ENCODE peak calls at places on chromosomes 3 and 15, in seven cellular contexts. Q is tibial nerve, A is esophagus muscularis mucosa, W is HCT116, L is GM12892, P is endothelial cell of umbilical vein, K is transverse colon. N is an unnamed sample.
A peak's percentile ranks its signal among the peaks of the same experiment; 100 is the strongest.

GRCh38 chr15:51312754-51313390 is 25.5 kb downstream of the CYP19A1 start:
- DNase-seq in Q (no peak), A (no peak), W (peak; percentile 29), L (no peak), P (no peak), K (no peak), N (no peak)

GRCh38 chr3:134883697-134884385 is 88.8 kb downstream of the EPHB1 start:
- DNase-seq in Q (no peak), A (no peak), W (no peak), L (no peak), P (no peak), K (no peak), N (no peak)

GRCh38 chr3:138863776-138864113 is 29.0 kb upstream of the PIK3CB start:
- DNase-seq in Q (no peak), A (no peak), W (no peak), L (no peak), P (no peak), K (no peak), N (no peak)

GRCh38 chr3:66485291-66485968 is 15.4 kb downstream of the LRIG1 start:
- DNase-seq in Q (no peak), A (no peak), W (no peak), L (no peak), P (no peak), K (no peak), N (no peak)

GRCh38 chr3:108877906-108878305 is 55.3 kb downstream of the TRAT1 start:
- DNase-seq in Q (no peak), A (no peak), W (no peak), L (no peak), P (no peak), K (no peak), N (no peak)

GRCh38 chr15:65421360-65422215 is 1.2 kb downstream of the IGDCC4 start:
- DNase-seq in Q (no peak), A (no peak), W (no peak), L (peak; percentile 49), P (no peak), K (peak; percentile 19), N (no peak)

GRCh38 chr3:32613183-32613582 is 42.5 kb upstream of the DYNC1LI1 start:
- DNase-seq in Q (no peak), A (peak; percentile 8), W (no peak), L (no peak), P (no peak), K (no peak), N (no peak)

GRCh38 chr3:147943265-147943945 is 534.2 kb downstream of the ZIC1 start:
- DNase-seq in Q (no peak), A (no peak), W (peak; percentile 47), L (no peak), P (peak; percentile 85), K (no peak), N (peak; percentile 30)

GRCh38 chr3:187046033-187046432 is 93.3 kb downstream of the RPL39L start:
- DNase-seq in Q (no peak), A (no peak), W (no peak), L (no peak), P (no peak), K (no peak), N (no peak)

GRCh38 chr3:18499256-18499655 is 74.1 kb upstream of the SATB1 start:
- DNase-seq in Q (no peak), A (no peak), W (no peak), L (no peak), P (no peak), K (no peak), N (no peak)

GRCh38 chr3:194632211-194632982 is 822 bp downstream of the TMEM44 start:
- DNase-seq in Q (no peak), A (no peak), W (no peak), L (no peak), P (peak; percentile 26), K (peak; percentile 73), N (peak; percentile 49)

GRCh38 chr3:36909181-36909580 is 35.7 kb downstream of the TRANK1 start:
- DNase-seq in Q (no peak), A (no peak), W (no peak), L (no peak), P (no peak), K (no peak), N (no peak)

GRCh38 chr3:36908647-36909180 is 36.1 kb downstream of the TRANK1 start:
- DNase-seq in Q (no peak), A (no peak), W (no peak), L (no peak), P (no peak), K (no peak), N (no peak)

GRCh38 chr3:36906504-36907149 is 38.2 kb downstream of the TRANK1 start:
- DNase-seq in Q (no peak), A (no peak), W (no peak), L (no peak), P (peak; percentile 60), K (no peak), N (no peak)

GRCh38 chr3:36909666-36910065 is 35.2 kb downstream of the TRANK1 start:
- DNase-seq in Q (no peak), A (no peak), W (no peak), L (no peak), P (no peak), K (no peak), N (no peak)

GRCh38 chr3:36907911-36908646 is 36.8 kb downstream of the TRANK1 start:
- DNase-seq in Q (no peak), A (no peak), W (no peak), L (no peak), P (peak; percentile 90), K (peak; percentile 86), N (peak; percentile 63)
- TF ChIP-seq POLR2A in Q (no peak), A (no peak), W (no peak), L (no peak), P (peak; percentile 10), K (peak; percentile 72), N (peak; percentile 24)

GRCh38 chr15:89749951-89750559 is 994 bp downstream of the MESP1 start:
- DNase-seq in Q (no peak), A (no peak), W (no peak), L (no peak), P (peak; percentile 11), K (peak; percentile 30), N (no peak)

GRCh38 chr15:89749059-89749458 is 2.0 kb downstream of the MESP1 start:
- DNase-seq in Q (no peak), A (no peak), W (no peak), L (no peak), P (no peak), K (peak; percentile 45), N (no peak)

GRCh38 chr15:89751748-89752147 is 699 bp upstream of the MESP1 start:
- DNase-seq in Q (no peak), A (no peak), W (no peak), L (no peak), P (no peak), K (no peak), N (no peak)

GRCh38 chr15:89749526-89749925 is 1.5 kb downstream of the MESP1 start:
- DNase-seq in Q (no peak), A (no peak), W (no peak), L (no peak), P (no peak), K (no peak), N (no peak)

DNA sequence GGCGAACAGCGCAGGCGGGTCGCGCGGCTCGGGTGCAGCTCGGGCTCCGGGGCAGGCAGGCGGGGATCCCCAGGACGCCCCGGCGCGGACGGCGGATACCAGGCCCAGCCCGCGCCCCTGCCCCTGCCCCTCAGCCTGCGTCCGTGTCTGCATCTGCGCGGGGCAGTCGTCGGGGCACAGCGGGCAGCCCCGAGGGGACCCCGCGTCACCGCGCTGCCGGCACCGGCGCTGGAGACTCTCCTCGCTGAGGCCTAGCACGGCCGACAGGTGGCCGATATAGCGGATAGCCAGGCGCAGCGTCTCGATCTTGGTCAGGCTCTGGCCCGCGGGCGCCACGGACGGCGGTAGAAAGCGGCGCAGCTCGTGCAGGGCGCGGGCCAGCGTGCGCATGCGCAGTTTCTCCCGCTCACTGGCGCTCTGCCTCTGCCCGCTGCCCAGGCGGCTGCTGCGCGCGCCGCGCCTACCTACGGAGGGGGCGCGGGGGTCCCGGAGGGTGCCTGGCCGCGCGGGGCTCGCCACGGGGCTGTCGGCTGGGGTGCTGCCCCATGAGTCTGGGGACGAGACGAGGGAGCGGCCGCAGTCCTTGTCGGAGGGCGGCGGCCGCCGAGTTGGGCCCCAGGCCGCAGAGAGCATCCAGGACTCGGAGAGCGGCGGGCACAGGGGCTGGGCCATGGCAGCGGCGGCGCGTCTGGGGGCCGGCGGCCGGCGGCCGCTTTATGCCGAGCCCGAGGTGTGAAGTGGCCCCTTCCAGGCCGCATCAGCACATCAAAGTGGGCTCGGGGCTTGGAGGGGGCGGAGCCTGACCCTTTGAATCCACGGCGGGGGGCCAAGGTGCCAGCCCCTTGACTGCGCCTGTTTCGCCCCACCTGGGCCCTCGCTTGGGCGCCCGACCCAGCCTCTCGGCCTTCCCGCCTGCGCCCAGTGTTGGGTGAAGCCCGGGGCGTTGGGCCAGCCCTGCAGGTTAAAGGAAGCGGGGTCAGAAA is at the start of gene MESP1:
- DNase-seq in Q (peak; percentile 82), A (peak; percentile 95), W (peak; percentile 78), L (peak; percentile 95), P (peak; percentile 91), K (peak; percentile 95), N (peak; percentile 87)
- TF ChIP-seq POLR2A in Q (peak; percentile 64), A (no peak), W (peak; percentile 60), L (peak; percentile 60), P (peak; percentile 42), K (peak; percentile 50), N (peak; percentile 75)

GRCh38 chr15:40807888-40808194 is 568 bp upstream of the DNAJC17 start:
- DNase-seq in Q (no peak), A (no peak), W (no peak), L (no peak), P (no peak), K (no peak), N (no peak)

GRCh38 chr15:40803688-40804087 is 3.2 kb upstream of the ZFYVE19 start:
- DNase-seq in Q (no peak), A (no peak), W (no peak), L (no peak), P (no peak), K (no peak), N (no peak)

GRCh38 chr15:40809051-40809450 is 1.8 kb upstream of the DNAJC17 start:
- DNase-seq in Q (no peak), A (no peak), W (no peak), L (no peak), P (no peak), K (no peak), N (no peak)

GRCh38 chr15:40806672-40807027 is 239 bp upstream of the ZFYVE19 start:
- DNase-seq in Q (no peak), A (no peak), W (no peak), L (no peak), P (no peak), K (no peak), N (no peak)

GRCh38 chr15:40807028-40807887 is at the start of the genes DNAJC17 and ZFYVE19:
- DNase-seq in Q (peak; percentile 92), A (peak; percentile 98), W (peak; percentile 93), L (peak; percentile 82), P (peak; percentile 98), K (peak; percentile 97), N (peak; percentile 95)
- TF ChIP-seq POLR2A in Q (peak; percentile 60), A (no peak), W (peak; percentile 59), L (peak; percentile 87), P (peak; percentile 85), K (peak; percentile 69), N (peak; percentile 71)

GRCh38 chr3:111652492-111653180 is 57.5 kb upstream of the ZBED2 start:
- DNase-seq in Q (no peak), A (no peak), W (no peak), L (no peak), P (no peak), K (no peak), N (no peak)

GRCh38 chr3:111653766-111654165 is 58.6 kb upstream of the ZBED2 start:
- DNase-seq in Q (no peak), A (no peak), W (no peak), L (no peak), P (no peak), K (no peak), N (no peak)

GRCh38 chr3:111649180-111649579 is 54.0 kb upstream of the ZBED2 start:
- DNase-seq in Q (no peak), A (no peak), W (no peak), L (no peak), P (peak; percentile 8), K (no peak), N (no peak)

GRCh38 chr3:111650378-111651275 is 55.5 kb upstream of the ZBED2 start:
- DNase-seq in Q (no peak), A (no peak), W (no peak), L (no peak), P (no peak), K (no peak), N (no peak)
- TF ChIP-seq POLR2A in Q (no peak), A (no peak), W (no peak), L (no peak), P (no peak), K (no peak), N (no peak)

N was measured in H54.